ENCODE peak calls at places on chromosome 22, in seven cellular contexts. One of them, this sample, is unnamed.
A peak's percentile ranks its signal among the peaks of the same experiment; 100 is the strongest.

GRCh38 chr22:32005453-32005852 is 37.6 kb upstream of the SLC5A1 start:
- DNase-seq in HCT116: no peak
- DNase-seq in GM12878: no peak
- DNase-seq in suprapubic skin: no peak
- DNase-seq in sigmoid colon: no peak
- DNase-seq in SK-N-SH: no peak
- DNase-seq in prostate gland: no peak
- DNase-seq in this sample: no peak

GRCh38 chr22:19292262-19293230 is 1.0 kb upstream of the CLTCL1 start:
- DNase-seq in HCT116: no peak
- DNase-seq in sigmoid colon: no peak
- DNase-seq in prostate gland: peak; percentile 17
- DNase-seq in suprapubic skin: no peak
- DNase-seq in SK-N-SH: no peak
- DNase-seq in GM12878: no peak
- DNase-seq in this sample: peak; percentile 18

GRCh38 chr22:38138961-38139360 is 28.5 kb upstream of the BAIAP2L2 start:
- DNase-seq in GM12878: no peak
- DNase-seq in SK-N-SH: no peak
- DNase-seq in prostate gland: no peak
- DNase-seq in suprapubic skin: peak; percentile 48
- DNase-seq in sigmoid colon: peak; percentile 38
- DNase-seq in HCT116: no peak
- DNase-seq in this sample: no peak

GRCh38 chr22:37215890-37216289 is 3.6 kb upstream of the SSTR3 start:
- DNase-seq in HCT116: no peak
- DNase-seq in GM12878: no peak
- DNase-seq in SK-N-SH: no peak
- DNase-seq in suprapubic skin: no peak
- DNase-seq in sigmoid colon: no peak
- DNase-seq in prostate gland: no peak
- DNase-seq in this sample: no peak

GRCh38 chr22:30902496-30903357 is 65.8 kb downstream of the MORC2 start:
- DNase-seq in SK-N-SH: no peak
- DNase-seq in prostate gland: no peak
- DNase-seq in GM12878: peak; percentile 40
- DNase-seq in suprapubic skin: no peak
- DNase-seq in sigmoid colon: no peak
- DNase-seq in HCT116: no peak
- DNase-seq in this sample: no peak

GRCh38 chr22:32202539-32203180 is 2.2 kb downstream of the RFPL2 start:
- DNase-seq in HCT116: peak; percentile 50
- DNase-seq in suprapubic skin: no peak
- DNase-seq in prostate gland: peak; percentile 53
- DNase-seq in sigmoid colon: no peak
- DNase-seq in SK-N-SH: peak; percentile 78
- DNase-seq in GM12878: no peak
- DNase-seq in this sample: peak; percentile 71

GRCh38 chr22:21829523-21829922 is 37.9 kb downstream of the MAPK1 start:
- DNase-seq in GM12878: no peak
- DNase-seq in prostate gland: no peak
- DNase-seq in suprapubic skin: no peak
- DNase-seq in HCT116: no peak
- DNase-seq in SK-N-SH: no peak
- DNase-seq in sigmoid colon: no peak
- DNase-seq in this sample: no peak

GRCh38 chr22:32684148-32684821 is 117.2 kb upstream of the TIMP3 start:
- DNase-seq in sigmoid colon: no peak
- DNase-seq in SK-N-SH: no peak
- DNase-seq in prostate gland: no peak
- DNase-seq in HCT116: no peak
- DNase-seq in suprapubic skin: no peak
- DNase-seq in GM12878: no peak
- DNase-seq in this sample: no peak

GRCh38 chr22:19258371-19258770 is 33.1 kb downstream of the CLTCL1 start:
- DNase-seq in GM12878: no peak
- DNase-seq in suprapubic skin: no peak
- DNase-seq in HCT116: no peak
- DNase-seq in SK-N-SH: no peak
- DNase-seq in sigmoid colon: no peak
- DNase-seq in prostate gland: no peak
- DNase-seq in this sample: no peak

GRCh38 chr22:21972293-21972779 is 10.3 kb downstream of the TOP3B start:
- DNase-seq in sigmoid colon: no peak
- DNase-seq in prostate gland: no peak
- DNase-seq in GM12878: no peak
- DNase-seq in SK-N-SH: peak; percentile 88
- DNase-seq in suprapubic skin: no peak
- DNase-seq in HCT116: no peak
- DNase-seq in this sample: peak; percentile 32

GRCh38 chr22:24391836-24392217 is 35.6 kb upstream of the ADORA2A start:
- DNase-seq in sigmoid colon: no peak
- DNase-seq in GM12878: no peak
- DNase-seq in suprapubic skin: no peak
- DNase-seq in prostate gland: no peak
- DNase-seq in HCT116: no peak
- DNase-seq in SK-N-SH: peak; percentile 50
- DNase-seq in this sample: no peak

GRCh38 chr22:37088108-37088605 is 21.4 kb downstream of the TMPRSS6 start:
- DNase-seq in HCT116: peak; percentile 48
- DNase-seq in SK-N-SH: no peak
- DNase-seq in sigmoid colon: no peak
- DNase-seq in prostate gland: no peak
- DNase-seq in suprapubic skin: no peak
- DNase-seq in GM12878: no peak
- DNase-seq in this sample: no peak

GRCh38 chr22:24474221-24474620 is 20.9 kb upstream of the UPB1 start:
- DNase-seq in GM12878: no peak
- DNase-seq in HCT116: peak; percentile 40
- DNase-seq in suprapubic skin: no peak
- DNase-seq in prostate gland: no peak
- DNase-seq in SK-N-SH: no peak
- DNase-seq in sigmoid colon: no peak
- DNase-seq in this sample: no peak

GRCh38 chr22:30868663-30869385 is 99.8 kb downstream of the MORC2 start:
- DNase-seq in suprapubic skin: peak; percentile 68
- DNase-seq in prostate gland: no peak
- DNase-seq in sigmoid colon: peak; percentile 25
- DNase-seq in GM12878: no peak
- DNase-seq in HCT116: no peak
- DNase-seq in SK-N-SH: peak; percentile 30
- DNase-seq in this sample: peak; percentile 5

GRCh38 chr22:48528221-48528915 is 1299.3 kb downstream of the BRD1 start:
- DNase-seq in prostate gland: no peak
- DNase-seq in suprapubic skin: no peak
- DNase-seq in HCT116: no peak
- DNase-seq in sigmoid colon: no peak
- DNase-seq in SK-N-SH: no peak
- DNase-seq in GM12878: no peak
- DNase-seq in this sample: no peak
- H3K9me3 ChIP-seq in prostate gland: no peaks in the 10 kb centered on the region
- H3K9me3 ChIP-seq in suprapubic skin: no peaks in the 10 kb centered on the region
- H3K9me3 ChIP-seq in HCT116: no peaks in the 10 kb centered on the region
- H3K9me3 ChIP-seq in sigmoid colon: no peaks in the 10 kb centered on the region
- H3K9me3 ChIP-seq in SK-N-SH: no peaks in the 10 kb centered on the region
- H3K9me3 ChIP-seq in GM12878: no peaks in the 10 kb centered on the region
- H3K9me3 ChIP-seq in this sample: no peaks in the 10 kb centered on the region

GRCh38 chr22:50625568-50626313 is 2.2 kb downstream of the ARSA start:
- DNase-seq in prostate gland: no peak
- DNase-seq in suprapubic skin: peak; percentile 79
- DNase-seq in HCT116: no peak
- DNase-seq in GM12878: no peak
- DNase-seq in SK-N-SH: peak; percentile 22
- DNase-seq in sigmoid colon: peak; percentile 64
- DNase-seq in this sample: no peak
- TF ChIP-seq POLR2AphosphoS5 in prostate gland: no peak
- TF ChIP-seq POLR2AphosphoS5 in suprapubic skin: no peak
- TF ChIP-seq POLR2AphosphoS5 in HCT116: no peak
- TF ChIP-seq POLR2AphosphoS5 in GM12878: no peak
- TF ChIP-seq POLR2AphosphoS5 in SK-N-SH: no peak
- TF ChIP-seq POLR2AphosphoS5 in sigmoid colon: no peak
- TF ChIP-seq POLR2AphosphoS5 in this sample: no peak

GRCh38 chr22:28927526-28928089 is 44.2 kb downstream of the ZNRF3 start:
- DNase-seq in suprapubic skin: no peak
- DNase-seq in sigmoid colon: no peak
- DNase-seq in prostate gland: no peak
- DNase-seq in HCT116: no peak
- DNase-seq in GM12878: no peak
- DNase-seq in SK-N-SH: no peak
- DNase-seq in this sample: no peak

GRCh38 chr22:28931844-28932561 is 48.6 kb downstream of the ZNRF3 start:
- DNase-seq in SK-N-SH: no peak
- DNase-seq in GM12878: no peak
- DNase-seq in sigmoid colon: no peak
- DNase-seq in prostate gland: no peak
- DNase-seq in HCT116: no peak
- DNase-seq in suprapubic skin: no peak
- DNase-seq in this sample: no peak

GRCh38 chr22:28933321-28933720 is 49.9 kb downstream of the ZNRF3 start:
- DNase-seq in GM12878: no peak
- DNase-seq in suprapubic skin: no peak
- DNase-seq in HCT116: no peak
- DNase-seq in SK-N-SH: no peak
- DNase-seq in sigmoid colon: no peak
- DNase-seq in prostate gland: no peak
- DNase-seq in this sample: no peak

GRCh38 chr22:28929197-28929596 is 45.8 kb downstream of the ZNRF3 start:
- DNase-seq in HCT116: no peak
- DNase-seq in suprapubic skin: no peak
- DNase-seq in SK-N-SH: no peak
- DNase-seq in GM12878: no peak
- DNase-seq in prostate gland: no peak
- DNase-seq in sigmoid colon: no peak
- DNase-seq in this sample: no peak

GRCh38 chr22:28930357-28931007 is 47.1 kb downstream of the ZNRF3 start:
- DNase-seq in GM12878: no peak
- DNase-seq in SK-N-SH: no peak
- DNase-seq in sigmoid colon: no peak
- DNase-seq in suprapubic skin: no peak
- DNase-seq in prostate gland: no peak
- DNase-seq in HCT116: no peak
- DNase-seq in this sample: no peak
- H3K27ac ChIP-seq in GM12878: no peak overlapping the region
- H3K27ac ChIP-seq in SK-N-SH: no peak overlapping the region
- H3K27ac ChIP-seq in sigmoid colon: no peak overlapping the region
- H3K27ac ChIP-seq in suprapubic skin: no peak overlapping the region
- H3K27ac ChIP-seq in prostate gland: no peak overlapping the region
- H3K27ac ChIP-seq in HCT116: no peak overlapping the region
- H3K27ac ChIP-seq in this sample: no peak overlapping the region

DNA sequence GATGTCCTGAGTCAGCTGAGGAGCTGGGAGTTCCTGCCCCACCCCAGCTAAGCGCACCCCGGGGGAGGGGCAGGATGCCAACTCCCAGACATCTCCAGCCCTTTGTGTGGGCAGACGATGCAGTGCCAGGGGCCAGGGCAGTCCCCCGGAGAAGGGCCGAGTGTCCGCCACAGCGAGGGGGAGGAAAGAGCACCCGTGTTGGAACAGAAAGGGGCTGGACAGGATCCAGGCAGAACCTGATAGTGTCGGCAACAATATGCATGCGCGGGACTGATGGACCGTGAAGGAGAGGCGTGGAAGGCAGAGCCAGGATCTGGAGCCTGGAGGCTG is 1434.7 kb downstream of the BRD1 start:
- DNase-seq in suprapubic skin: peak; percentile 69
- DNase-seq in GM12878: no peak
- DNase-seq in HCT116: no peak
- DNase-seq in prostate gland: no peak
- DNase-seq in SK-N-SH: no peak
- DNase-seq in sigmoid colon: no peak
- DNase-seq in this sample: no peak
- H3K9me3 ChIP-seq in suprapubic skin: no peaks in the 10 kb centered on the region
- H3K9me3 ChIP-seq in GM12878: no peaks in the 10 kb centered on the region
- H3K9me3 ChIP-seq in HCT116: no peaks in the 10 kb centered on the region
- H3K9me3 ChIP-seq in prostate gland: no peaks in the 10 kb centered on the region
- H3K9me3 ChIP-seq in SK-N-SH: no peaks in the 10 kb centered on the region
- H3K9me3 ChIP-seq in sigmoid colon: no peaks in the 10 kb centered on the region
- H3K9me3 ChIP-seq in this sample: no peaks in the 10 kb centered on the region

DNA sequence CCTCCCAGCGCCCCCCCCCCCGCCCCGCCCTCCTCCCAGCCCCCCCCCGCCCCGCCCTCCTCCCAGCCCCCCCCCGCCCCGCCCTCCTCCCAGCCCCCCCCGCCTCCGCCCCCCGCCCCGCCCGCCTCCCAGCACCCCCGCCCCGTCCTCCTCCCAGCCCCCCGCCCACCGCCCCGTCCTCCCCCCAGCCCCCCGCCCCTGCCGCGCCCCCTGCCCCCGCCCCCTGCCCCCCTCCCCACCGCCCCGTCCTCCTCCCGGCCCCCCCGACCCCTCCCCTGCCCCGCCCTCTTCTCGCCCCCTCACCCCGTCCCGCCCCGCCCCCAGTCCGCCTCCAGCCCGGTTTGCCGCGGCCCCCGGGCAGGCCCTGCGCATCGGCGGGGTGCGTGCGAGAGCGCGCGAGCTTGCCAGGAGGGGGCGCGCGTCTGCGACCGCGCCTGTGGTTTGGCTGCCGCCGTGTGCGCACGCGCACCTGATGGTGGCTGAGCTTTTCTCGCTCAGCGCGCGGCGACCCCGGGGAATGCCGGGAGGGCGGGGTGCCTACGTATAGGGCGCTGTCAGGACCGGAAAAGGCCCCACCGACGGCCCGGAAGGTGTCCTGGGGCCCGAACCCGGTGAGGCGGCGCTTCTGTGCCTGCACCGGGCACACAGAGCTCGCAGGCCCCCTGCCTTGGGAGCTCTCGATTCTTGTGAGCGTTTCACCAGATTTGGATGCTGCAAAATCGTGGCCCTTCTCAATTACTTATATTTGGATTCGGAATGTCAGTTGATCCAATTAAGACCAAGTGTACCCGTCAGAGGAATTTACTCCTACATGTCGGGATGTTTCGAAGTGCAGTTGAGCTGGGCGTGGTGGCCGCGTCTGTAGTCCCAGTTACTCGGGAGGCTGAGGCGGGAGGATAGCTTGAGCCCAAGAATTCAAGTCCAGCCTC is 501 bp upstream of the TTLL12 start:
- DNase-seq in suprapubic skin: peak; percentile 96
- DNase-seq in GM12878: peak; percentile 88
- DNase-seq in HCT116: peak; percentile 90
- DNase-seq in sigmoid colon: peak; percentile 97
- DNase-seq in SK-N-SH: peak; percentile 92
- DNase-seq in prostate gland: peak; percentile 91
- DNase-seq in this sample: peak; percentile 97
- TF ChIP-seq POLR2AphosphoS5 in suprapubic skin: peak; percentile 39
- TF ChIP-seq POLR2AphosphoS5 in GM12878: peak; percentile 92
- TF ChIP-seq POLR2AphosphoS5 in HCT116: peak; percentile 96
- TF ChIP-seq POLR2AphosphoS5 in sigmoid colon: peak; percentile 59
- TF ChIP-seq POLR2AphosphoS5 in SK-N-SH: peak; percentile 72
- TF ChIP-seq POLR2AphosphoS5 in prostate gland: peak; percentile 89
- TF ChIP-seq POLR2AphosphoS5 in this sample: peak; percentile 65